ENCODE peak calls at places on chromosomes 2 and 18, in seven cellular contexts. C, F, U, D, L, M and T are unnamed samples.

GRCh38 chr2:17901246-17901645 is 22.8 kb downstream of the KCNS3 start:
- DNase-seq in C (no peak), U (no peak), M (no peak), F (no peak), D (peak; percentile 96), L (no peak), T (no peak)

GRCh38 chr2:24076849-24077534 is 866 bp upstream of the SF3B6 start:
- DNase-seq in F (peak; percentile 59), D (peak; percentile 62), M (no peak), L (no peak), U (no peak), C (peak; percentile 49), T (no peak)

GRCh38 chr18:45962461-45962860 is 4.7 kb downstream of the EPG5 start:
- DNase-seq in D (no peak), C (no peak), U (peak; percentile 23), L (peak; percentile 71), F (no peak), M (no peak), T (no peak)

GRCh38 chr2:10811552-10811951 is 1.0 kb downstream of the PDIA6 start:
- DNase-seq in F (no peak), L (no peak), M (no peak), D (no peak), U (no peak), C (no peak), T (peak; percentile 50)

GRCh38 chr2:3785220-3785889 is 82.0 kb downstream of the DCDC2C start:
- DNase-seq in D (no peak), U (no peak), L (no peak), M (no peak), C (no peak), F (peak; percentile 42), T (no peak)

GRCh38 chr2:199875400-199875799 is 24.4 kb upstream of the FTCDNL1 start:
- DNase-seq in D (no peak), M (no peak), C (no peak), F (no peak), U (no peak), L (no peak), T (no peak)

GRCh38 chr18:22098563-22098989 is 70.8 kb upstream of the GATA6 start:
- DNase-seq in F (no peak), U (no peak), M (no peak), D (no peak), L (no peak), C (no peak), T (no peak)

GRCh38 chr2:238603596-238603995 is 176.9 kb downstream of the ASB1 start:
- DNase-seq in D (no peak), U (no peak), F (no peak), M (no peak), C (no peak), L (no peak), T (no peak)

GRCh38 chr2:235168174-235168979 is 216.6 kb downstream of the SH3BP4 start:
- DNase-seq in C (no peak), D (no peak), L (peak; percentile 33), F (no peak), M (no peak), U (no peak), T (no peak)

GRCh38 chr2:229195346-229195947 is 75.6 kb downstream of the PID1 start:
- DNase-seq in U (no peak), F (no peak), M (no peak), D (no peak), L (no peak), C (no peak), T (no peak)

GRCh38 chr2:207161247-207161646 is 4.5 kb downstream of the KLF7 start:
- DNase-seq in D (no peak), M (no peak), L (no peak), F (no peak), C (no peak), U (no peak), T (no peak)

GRCh38 chr2:28395334-28396061 is 2.8 kb downstream of the FOSL2 start:
- DNase-seq in C (no peak), M (no peak), L (peak; percentile 74), U (no peak), F (peak; percentile 32), D (peak; percentile 42), T (no peak)